ENCODE peak calls at places on chromosomes 6 and 20, in seven cellular contexts. I is spleen, B is brain microvascular endothelial cell, K is right lobe of liver, Y is transverse colon, C is colonic mucosa, Z is psoas muscle. D is an unnamed sample.

GRCh38 chr6:24900917-24901697 is 34.7 kb downstream of the RIPOR2 start:
- DNase-seq in I (no peak), K (no peak), B (no peak), C (no peak), Y (no peak), Z (no peak), D (no peak)

GRCh38 chr6:42101186-42101657 is 41.2 kb downstream of the C6orf132 start:
- DNase-seq in C (peak; percentile 72), Y (peak; percentile 61), K (no peak), I (no peak), Z (no peak), B (peak; percentile 31), D (no peak)

GRCh38 chr6:18507018-18507415 is 119.9 kb downstream of the RNF144B start:
- DNase-seq in K (no peak), B (no peak), I (no peak), Y (no peak), Z (no peak), C (no peak), D (no peak)

GRCh38 chr6:11770546-11771466 is 7.8 kb downstream of the ADTRP start:
- DNase-seq in B (peak; percentile 98), Z (peak; percentile 94), K (peak; percentile 73), I (peak; percentile 80), Y (peak; percentile 91), C (peak; percentile 92), D (no peak)

GRCh38 chr6:10733151-10733715 is 10.4 kb downstream of the TMEM14C start:
- DNase-seq in I (no peak), B (no peak), Z (no peak), K (no peak), C (no peak), Y (no peak), D (no peak)

GRCh38 chr6:29763491-29764289 is 40.5 kb downstream of the HLA-F start:
- DNase-seq in Y (no peak), K (no peak), I (no peak), Z (no peak), B (peak; percentile 62), C (peak; percentile 9), D (no peak)

GRCh38 chr6:56759521-56759920 is 116.8 kb upstream of the DST start:
- DNase-seq in Z (no peak), C (no peak), B (no peak), Y (no peak), I (no peak), K (no peak), D (no peak)

GRCh38 chr6:88870728-88871330 is 92.6 kb downstream of the RNGTT start:
- DNase-seq in I (no peak), Y (peak; percentile 15), Z (no peak), K (no peak), B (peak; percentile 63), C (peak; percentile 50), D (peak; percentile 52)

GRCh38 chr6:121608270-121608669 is 172.8 kb downstream of the GJA1 start:
- DNase-seq in Z (no peak), B (no peak), I (no peak), C (no peak), Y (no peak), K (no peak), D (no peak)

GRCh38 chr20:4063631-4064030 is 48.3 kb upstream of the RNF24 start:
- DNase-seq in I (no peak), Z (no peak), K (no peak), B (peak; percentile 24), C (no peak), Y (no peak), D (no peak)

GRCh38 chr20:57379263-57379647 is 11.9 kb upstream of the RBM38 start:
- DNase-seq in B (no peak), Z (no peak), C (no peak), I (no peak), K (no peak), Y (no peak), D (no peak)

GRCh38 chr20:42531675-42531985 is 658.1 kb downstream of the PTPRT start:
- DNase-seq in B (no peak), Y (no peak), C (no peak), Z (no peak), K (no peak), I (no peak), D (no peak)

GRCh38 chr20:47502801-47503239 is 1.1 kb downstream of the NCOA3 start:
- DNase-seq in Z (no peak), K (no peak), I (no peak), Y (no peak), C (peak; percentile 32), B (peak; percentile 11), D (peak; percentile 57)

GRCh38 chr6:161111256-161111655 is 119.7 kb downstream of the MAP3K4 start:
- DNase-seq in C (no peak), I (no peak), K (no peak), Z (no peak), B (no peak), Y (no peak), D (no peak)

GRCh38 chr6:133553652-133554051 is 312.5 kb downstream of the EYA4 start:
- DNase-seq in Y (peak; percentile 10), Z (no peak), I (no peak), K (no peak), C (peak; percentile 34), B (peak; percentile 65), D (no peak)

GRCh38 chr6:14354919-14355572 is 237.5 kb downstream of the CD83 start:
- DNase-seq in C (peak; percentile 25), B (peak; percentile 90), Z (peak; percentile 69), Y (peak; percentile 32), K (no peak), I (no peak), D (no peak)

GRCh38 chr20:8039048-8039447 is 19.5 kb upstream of the TMX4 start:
- DNase-seq in C (no peak), B (no peak), Y (no peak), I (no peak), Z (no peak), K (no peak), D (no peak)

GRCh38 chr20:21353236-21353635 is 44.1 kb downstream of the NKX2-4 start:
- DNase-seq in B (no peak), K (no peak), Z (no peak), Y (no peak), I (no peak), C (no peak), D (no peak)

GRCh38 chr6:158847012-158847529 is 27.9 kb upstream of the EZR start:
- DNase-seq in C (no peak), K (no peak), Z (no peak), I (no peak), B (no peak), Y (no peak), D (no peak)
- H3K27ac ChIP-seq in C (no peak overlapping the region), K (no peak overlapping the region), Z (no peak overlapping the region), I (no peak overlapping the region), B (no peak overlapping the region), Y (no peak overlapping the region), D (no peak overlapping the region)

GRCh38 chr6:169663468-169663867 is 38.4 kb downstream of the WDR27 start:
- DNase-seq in B (no peak), I (no peak), C (no peak), Y (no peak), K (no peak), Z (no peak), D (no peak)

GRCh38 chr6:169664227-169664626 is 37.6 kb downstream of the WDR27 start:
- DNase-seq in Y (no peak), I (no peak), Z (no peak), B (no peak), K (no peak), C (no peak), D (no peak)

GRCh38 chr6:169665289-169665688 is 36.5 kb downstream of the WDR27 start:
- DNase-seq in B (no peak), I (no peak), Y (no peak), Z (no peak), K (no peak), C (no peak), D (no peak)

GRCh38 chr6:169659820-169660610 is 41.8 kb downstream of the WDR27 start:
- DNase-seq in Z (no peak), B (no peak), C (no peak), Y (no peak), K (no peak), I (no peak), D (no peak)

GRCh38 chr6:169661357-169661756 is 40.5 kb downstream of the WDR27 start:
- DNase-seq in C (no peak), B (no peak), Z (no peak), Y (no peak), K (no peak), I (no peak), D (no peak)
- H3K36me3 ChIP-seq in C (no peaks in the 10 kb centered on the region), B (peaks cover 32% of the 10 kb centered on the region), Z (peaks cover 55% of the 10 kb centered on the region), Y (no peaks in the 10 kb centered on the region), K (peaks cover 8% of the 10 kb centered on the region), I (peaks cover 10% of the 10 kb centered on the region), D (no peaks in the 10 kb centered on the region)

GRCh38 chr20:62446398-62446985 is 19.2 kb upstream of the RBBP8NL start:
- DNase-seq in Z (no peak), C (no peak), B (no peak), I (no peak), Y (no peak), K (no peak), D (no peak)

GRCh38 chr20:62448788-62449187 is 21.4 kb upstream of the RBBP8NL start:
- DNase-seq in Y (no peak), K (no peak), B (no peak), Z (no peak), I (no peak), C (no peak), D (no peak)

GRCh38 chr20:62449951-62450815 is 22.8 kb upstream of the RBBP8NL start:
- DNase-seq in B (no peak), I (no peak), Y (peak; percentile 22), Z (no peak), K (no peak), C (peak; percentile 26), D (no peak)

GRCh38 chr20:62447143-62447869 is 20.0 kb upstream of the RBBP8NL start:
- DNase-seq in C (no peak), I (no peak), Y (no peak), Z (no peak), K (no peak), B (no peak), D (no peak)

DNA sequence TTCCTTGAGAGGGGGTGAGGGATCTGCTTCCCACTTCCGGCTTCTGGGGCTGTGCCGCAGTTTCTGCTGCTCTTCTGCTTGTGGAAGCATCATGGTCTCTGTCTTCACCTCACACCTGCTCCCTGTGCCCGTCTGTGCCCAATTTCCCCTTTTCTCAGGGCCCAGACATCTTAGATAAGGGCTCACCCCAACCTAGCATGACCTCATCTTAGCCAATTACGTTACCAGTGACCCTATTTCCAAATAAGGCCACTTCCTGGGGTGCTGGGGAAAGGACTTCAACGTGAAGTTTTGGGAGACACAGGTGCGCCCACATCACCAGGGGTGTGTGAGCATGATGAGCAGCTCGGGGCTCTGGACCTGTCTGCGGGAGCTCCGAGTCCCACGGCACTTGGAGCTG is 20.7 kb upstream of the RBBP8NL start:
- DNase-seq in K (no peak), Z (no peak), Y (no peak), C (no peak), B (no peak), I (no peak), D (no peak)
- H3K27me3 ChIP-seq in K (no peaks in the 10 kb centered on the region), Z (peaks cover 66% of the 10 kb centered on the region), Y (peaks cover 33% of the 10 kb centered on the region), C (no peaks in the 10 kb centered on the region), B (no peaks in the 10 kb centered on the region), I (peaks cover 84% of the 10 kb centered on the region), D (no peaks in the 10 kb centered on the region)

DNA sequence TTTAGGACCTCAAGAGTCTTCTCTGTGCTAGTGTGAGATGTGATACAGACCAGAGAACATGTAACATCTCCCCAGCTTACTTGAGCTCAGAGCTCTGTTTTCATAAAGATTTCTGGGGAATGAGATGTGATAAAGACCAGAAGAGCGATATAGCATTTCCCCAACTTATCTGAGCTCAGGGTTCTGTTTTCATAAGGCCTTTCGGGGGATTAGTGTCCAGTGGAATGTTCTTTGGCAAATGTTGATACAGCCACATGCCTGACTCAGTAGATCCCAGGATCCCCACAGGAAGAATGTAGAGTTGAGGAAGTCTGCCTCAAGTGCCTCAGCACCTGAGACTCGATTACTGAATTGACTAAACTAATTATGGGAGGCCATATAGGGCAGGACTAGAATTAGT is 18.7 kb upstream of the TOP1 start:
- DNase-seq in Y (no peak), Z (no peak), C (no peak), K (no peak), I (no peak), B (peak; percentile 48), D (no peak)
- H3K27ac ChIP-seq in Y (no peak overlapping the region), Z (no peak overlapping the region), C (no peak overlapping the region), K (no peak overlapping the region), I (no peak overlapping the region), B (peak overlapping the region; percentile 43), D (no peak overlapping the region)